ENCODE peak calls at places on chromosomes 13 and 19, in five cellular contexts. One of them, this sample, is unnamed.

GRCh38 chr13:59728896-59729545 is 434.7 kb downstream of the DIAPH3 start:
- DNase-seq in CD4-positive, alpha-beta memory T cell: no peak
- DNase-seq in fibroblast of lung: no peak
- DNase-seq in DND-41: no peak
- DNase-seq in small intestine: peak; percentile 54
- DNase-seq in this sample: no peak

GRCh38 chr19:47399198-47399597 is 20.1 kb downstream of the MEIS3 start:
- DNase-seq in fibroblast of lung: no peak
- DNase-seq in DND-41: no peak
- DNase-seq in small intestine: no peak
- DNase-seq in CD4-positive, alpha-beta memory T cell: no peak
- DNase-seq in this sample: no peak

GRCh38 chr13:101708115-101708514 is 255.6 kb downstream of the ITGBL1 start:
- DNase-seq in CD4-positive, alpha-beta memory T cell: no peak
- DNase-seq in small intestine: no peak
- DNase-seq in fibroblast of lung: no peak
- DNase-seq in DND-41: peak; percentile 49
- DNase-seq in this sample: no peak

GRCh38 chr19:55683449-55684261 is 8.6 kb downstream of the EPN1 start:
- DNase-seq in CD4-positive, alpha-beta memory T cell: no peak
- DNase-seq in DND-41: no peak
- DNase-seq in small intestine: peak; percentile 97
- DNase-seq in fibroblast of lung: no peak
- DNase-seq in this sample: no peak

GRCh38 chr13:41916173-41916954 is 44.5 kb downstream of the VWA8 start:
- DNase-seq in fibroblast of lung: peak; percentile 91
- DNase-seq in DND-41: no peak
- DNase-seq in CD4-positive, alpha-beta memory T cell: no peak
- DNase-seq in small intestine: peak; percentile 18
- DNase-seq in this sample: peak; percentile 58

GRCh38 chr19:40666803-40667438 is 23.5 kb downstream of the NUMBL start:
- DNase-seq in CD4-positive, alpha-beta memory T cell: no peak
- DNase-seq in small intestine: no peak
- DNase-seq in fibroblast of lung: no peak
- DNase-seq in DND-41: no peak
- DNase-seq in this sample: no peak

GRCh38 chr13:73932091-73932490 is 202.1 kb downstream of the KLF12 start:
- DNase-seq in small intestine: no peak
- DNase-seq in fibroblast of lung: peak; percentile 21
- DNase-seq in DND-41: no peak
- DNase-seq in CD4-positive, alpha-beta memory T cell: no peak
- DNase-seq in this sample: no peak

GRCh38 chr13:73849292-73849691 is 284.9 kb downstream of the KLF12 start:
- DNase-seq in DND-41: peak; percentile 48
- DNase-seq in fibroblast of lung: peak; percentile 47
- DNase-seq in CD4-positive, alpha-beta memory T cell: no peak
- DNase-seq in small intestine: peak; percentile 24
- DNase-seq in this sample: no peak

GRCh38 chr13:29925457-29925856 is 75.0 kb upstream of the UBL3 start:
- DNase-seq in DND-41: no peak
- DNase-seq in small intestine: peak; percentile 89
- DNase-seq in CD4-positive, alpha-beta memory T cell: no peak
- DNase-seq in fibroblast of lung: peak; percentile 81
- DNase-seq in this sample: no peak

GRCh38 chr19:11496391-11497163 is 9.1 kb downstream of the ZNF653 start:
- DNase-seq in fibroblast of lung: peak; percentile 73
- DNase-seq in DND-41: peak; percentile 71
- DNase-seq in small intestine: peak; percentile 69
- DNase-seq in CD4-positive, alpha-beta memory T cell: peak; percentile 52
- DNase-seq in this sample: no peak

GRCh38 chr19:12748489-12748888 is 3.1 kb upstream of the BEST2 start:
- DNase-seq in DND-41: no peak
- DNase-seq in fibroblast of lung: no peak
- DNase-seq in CD4-positive, alpha-beta memory T cell: no peak
- DNase-seq in small intestine: no peak
- DNase-seq in this sample: no peak

GRCh38 chr19:38389101-38389925 is 816 bp downstream of the SPRED3 start:
- DNase-seq in fibroblast of lung: peak; percentile 82
- DNase-seq in DND-41: no peak
- DNase-seq in CD4-positive, alpha-beta memory T cell: peak; percentile 36
- DNase-seq in small intestine: no peak
- DNase-seq in this sample: peak; percentile 48

GRCh38 chr13:39048806-39049205 is 10.6 kb downstream of the NHLRC3 start:
- DNase-seq in fibroblast of lung: no peak
- DNase-seq in small intestine: no peak
- DNase-seq in DND-41: no peak
- DNase-seq in CD4-positive, alpha-beta memory T cell: no peak
- DNase-seq in this sample: no peak

DNA sequence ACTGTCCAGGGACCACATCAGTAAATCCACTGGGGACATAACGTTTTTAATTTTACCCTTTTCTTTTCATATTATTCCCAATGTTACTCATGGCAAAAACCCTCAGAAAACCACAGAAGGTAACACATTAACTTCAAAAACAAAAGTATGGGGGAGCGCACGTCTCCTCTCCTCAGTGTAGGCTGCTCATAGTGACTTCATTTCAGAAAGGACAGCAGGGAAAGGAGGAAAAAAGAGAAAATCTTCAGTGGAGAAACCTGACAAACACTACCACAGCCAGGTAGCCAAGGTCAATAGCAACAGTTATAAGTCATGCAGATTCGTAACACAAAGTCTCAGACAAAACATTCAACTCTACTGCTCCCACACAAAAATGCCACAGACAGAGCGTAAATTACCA is 21.4 kb downstream of the DZIP1 start:
- DNase-seq in fibroblast of lung: peak; percentile 35
- DNase-seq in CD4-positive, alpha-beta memory T cell: no peak
- DNase-seq in small intestine: no peak
- DNase-seq in DND-41: no peak
- DNase-seq in this sample: no peak
- H3K36me3 ChIP-seq in fibroblast of lung: peaks cover 6% of the 10 kb centered on the region
- H3K36me3 ChIP-seq in CD4-positive, alpha-beta memory T cell: no peaks in the 10 kb centered on the region
- H3K36me3 ChIP-seq in small intestine: no peaks in the 10 kb centered on the region
- H3K36me3 ChIP-seq in DND-41: no peaks in the 10 kb centered on the region
- H3K36me3 ChIP-seq in this sample: peaks cover 2% of the 10 kb centered on the region

DNA sequence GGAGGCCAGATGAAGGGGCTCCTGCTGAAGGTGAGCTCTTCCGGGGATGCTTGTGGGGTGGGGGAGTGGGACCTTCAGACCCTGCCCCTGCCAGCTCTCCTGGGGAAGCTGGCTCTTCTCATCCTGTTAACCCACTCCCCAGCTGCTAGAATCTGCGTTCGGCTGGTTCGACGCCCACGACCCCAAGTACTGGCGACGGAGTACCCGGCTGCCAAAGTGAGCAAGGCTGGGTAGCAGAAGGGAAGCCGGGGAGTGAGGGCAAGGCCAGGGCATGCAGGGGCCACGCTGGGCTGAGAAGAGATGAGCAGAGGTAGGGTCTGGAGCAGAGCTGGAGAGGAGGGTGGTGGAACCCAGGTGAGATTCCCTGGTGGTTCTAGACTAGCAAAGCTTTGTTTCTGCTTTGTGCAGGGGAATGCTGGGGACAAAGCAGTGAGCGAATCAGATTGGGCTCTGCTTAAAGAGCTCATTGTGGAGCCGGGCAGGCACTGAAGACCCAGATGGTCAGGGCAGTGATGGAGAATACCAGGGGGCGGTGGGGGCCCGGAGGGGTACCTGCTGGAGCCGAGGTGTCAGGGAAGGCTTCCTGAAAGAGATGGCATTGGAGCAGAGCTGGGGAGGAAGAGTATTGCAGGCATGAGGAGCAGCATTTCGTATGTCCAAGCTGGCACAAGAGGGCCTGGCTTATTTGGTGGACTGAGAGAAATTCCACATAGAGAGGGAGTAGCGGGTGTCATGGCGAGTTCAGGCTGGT is 10.3 kb downstream of the KMT2B start:
- DNase-seq in CD4-positive, alpha-beta memory T cell: no peak
- DNase-seq in small intestine: no peak
- DNase-seq in fibroblast of lung: no peak
- DNase-seq in DND-41: no peak
- DNase-seq in this sample: no peak
- H3K36me3 ChIP-seq in CD4-positive, alpha-beta memory T cell: peaks cover 95% of the 10 kb centered on the region
- H3K36me3 ChIP-seq in small intestine: peaks cover 64% of the 10 kb centered on the region
- H3K36me3 ChIP-seq in fibroblast of lung: peaks cover 60% of the 10 kb centered on the region
- H3K36me3 ChIP-seq in DND-41: peaks cover 98% of the 10 kb centered on the region
- H3K36me3 ChIP-seq in this sample: peaks cover 8% of the 10 kb centered on the region

DNA sequence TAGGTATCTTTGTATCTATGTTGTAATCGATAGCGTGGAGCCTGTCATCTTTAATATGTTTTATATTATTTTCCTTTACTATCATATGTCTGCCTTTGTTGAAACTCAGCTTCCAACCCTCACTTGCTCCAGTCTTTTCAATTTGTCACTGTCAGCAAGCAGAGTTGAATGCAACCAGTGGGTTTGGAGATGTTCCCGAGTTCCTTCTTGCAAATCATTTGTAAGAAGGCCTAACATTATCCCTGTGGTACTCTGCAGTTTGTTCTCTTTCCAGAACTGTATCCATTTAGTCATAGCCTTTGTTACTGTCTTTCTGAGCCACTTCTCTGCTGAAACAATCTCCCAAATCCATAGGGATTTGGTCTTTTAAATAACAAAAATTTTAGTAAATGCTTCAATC is 41.8 kb downstream of the RNASEH2B start:
- DNase-seq in small intestine: no peak
- DNase-seq in CD4-positive, alpha-beta memory T cell: no peak
- DNase-seq in fibroblast of lung: peak; percentile 91
- DNase-seq in DND-41: no peak
- DNase-seq in this sample: no peak
- H3K36me3 ChIP-seq in small intestine: no peaks in the 10 kb centered on the region
- H3K36me3 ChIP-seq in CD4-positive, alpha-beta memory T cell: peaks cover 18% of the 10 kb centered on the region
- H3K36me3 ChIP-seq in fibroblast of lung: no peaks in the 10 kb centered on the region
- H3K36me3 ChIP-seq in DND-41: peaks cover 99% of the 10 kb centered on the region
- H3K36me3 ChIP-seq in this sample: no peaks in the 10 kb centered on the region

GRCh38 chr19:17183858-17184271 is 31.3 kb upstream of the USE1 start:
- DNase-seq in fibroblast of lung: no peak
- DNase-seq in DND-41: no peak
- DNase-seq in CD4-positive, alpha-beta memory T cell: no peak
- DNase-seq in small intestine: no peak
- DNase-seq in this sample: no peak
- H3K36me3 ChIP-seq in fibroblast of lung: peaks cover 32% of the 10 kb centered on the region
- H3K36me3 ChIP-seq in DND-41: peaks cover 63% of the 10 kb centered on the region
- H3K36me3 ChIP-seq in CD4-positive, alpha-beta memory T cell: peaks cover 19% of the 10 kb centered on the region
- H3K36me3 ChIP-seq in small intestine: peaks cover 8% of the 10 kb centered on the region
- H3K36me3 ChIP-seq in this sample: no peaks in the 10 kb centered on the region

DNA sequence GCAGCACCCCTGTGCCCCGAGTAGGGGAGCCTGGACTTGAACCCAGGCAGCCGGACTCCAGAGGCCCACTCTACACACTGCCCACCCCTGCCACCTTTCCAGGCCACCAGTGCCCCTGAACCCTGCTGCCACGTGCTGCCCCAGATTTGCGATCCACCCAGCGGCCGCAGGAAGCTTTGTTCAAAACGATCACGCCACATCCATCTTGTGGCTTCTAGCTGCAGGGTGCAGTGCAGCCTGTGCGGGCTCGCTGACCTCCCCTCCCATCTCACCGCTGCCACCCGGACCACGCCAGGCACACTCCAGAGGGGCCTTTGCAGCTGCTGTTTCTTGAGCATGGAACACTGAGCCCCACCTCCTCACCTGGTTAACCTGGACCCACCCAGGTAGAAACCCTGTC is 3.8 kb downstream of the RAVER1 start:
- DNase-seq in DND-41: no peak
- DNase-seq in small intestine: no peak
- DNase-seq in fibroblast of lung: no peak
- DNase-seq in CD4-positive, alpha-beta memory T cell: no peak
- DNase-seq in this sample: no peak
- H3K36me3 ChIP-seq in DND-41: peaks cover 80% of the 10 kb centered on the region
- H3K36me3 ChIP-seq in small intestine: peaks cover 25% of the 10 kb centered on the region
- H3K36me3 ChIP-seq in fibroblast of lung: peaks cover 28% of the 10 kb centered on the region
- H3K36me3 ChIP-seq in CD4-positive, alpha-beta memory T cell: peaks cover 56% of the 10 kb centered on the region
- H3K36me3 ChIP-seq in this sample: peaks cover 6% of the 10 kb centered on the region

DNA sequence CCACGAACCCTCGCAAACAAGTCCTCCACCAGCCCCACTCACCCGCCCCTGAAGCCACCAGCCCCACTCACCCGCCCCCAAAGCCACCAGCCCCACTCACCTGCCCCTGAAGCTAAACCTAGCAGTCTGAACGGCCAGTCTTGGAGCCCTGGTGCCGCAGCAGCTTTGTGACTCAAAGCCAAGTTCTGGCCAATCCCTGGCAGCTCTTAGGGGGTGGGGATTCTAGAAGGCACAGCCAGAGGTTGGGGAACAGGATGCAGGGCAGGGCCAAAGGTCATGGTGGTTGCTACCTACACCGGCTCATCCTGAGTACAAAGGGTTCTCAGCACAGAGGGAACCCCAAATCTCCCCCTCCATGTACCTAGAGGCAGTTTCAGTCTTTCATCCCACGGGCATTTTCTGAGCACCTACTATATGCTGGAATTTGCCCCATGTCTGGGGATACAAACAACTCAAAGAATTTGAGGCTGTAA is at the start of gene IQCN:
- DNase-seq in fibroblast of lung: peak; percentile 28
- DNase-seq in DND-41: no peak
- DNase-seq in small intestine: peak; percentile 87
- DNase-seq in CD4-positive, alpha-beta memory T cell: peak; percentile 77
- DNase-seq in this sample: no peak
- H3K36me3 ChIP-seq in fibroblast of lung: peaks cover 11% of the 10 kb centered on the region
- H3K36me3 ChIP-seq in DND-41: peaks cover 16% of the 10 kb centered on the region
- H3K36me3 ChIP-seq in small intestine: peaks cover 9% of the 10 kb centered on the region
- H3K36me3 ChIP-seq in CD4-positive, alpha-beta memory T cell: peaks cover 20% of the 10 kb centered on the region
- H3K36me3 ChIP-seq in this sample: peaks cover 2% of the 10 kb centered on the region

GRCh38 chr19:3116621-3117020 is 19.2 kb upstream of the GNA15 start:
- DNase-seq in fibroblast of lung: no peak
- DNase-seq in small intestine: no peak
- DNase-seq in CD4-positive, alpha-beta memory T cell: no peak
- DNase-seq in DND-41: no peak
- DNase-seq in this sample: no peak
- H3K36me3 ChIP-seq in fibroblast of lung: peaks cover 5% of the 10 kb centered on the region
- H3K36me3 ChIP-seq in small intestine: peaks cover 38% of the 10 kb centered on the region
- H3K36me3 ChIP-seq in CD4-positive, alpha-beta memory T cell: no peaks in the 10 kb centered on the region
- H3K36me3 ChIP-seq in DND-41: peaks cover 36% of the 10 kb centered on the region
- H3K36me3 ChIP-seq in this sample: no peaks in the 10 kb centered on the region

GRCh38 chr19:44891016-44891882 is at the start of gene TOMM40:
- DNase-seq in small intestine: peak; percentile 100
- DNase-seq in fibroblast of lung: peak; percentile 99
- DNase-seq in CD4-positive, alpha-beta memory T cell: peak; percentile 54
- DNase-seq in DND-41: peak; percentile 55
- DNase-seq in this sample: peak; percentile 98
- H3K36me3 ChIP-seq in small intestine: peaks cover 4% of the 10 kb centered on the region
- H3K36me3 ChIP-seq in fibroblast of lung: peaks cover 23% of the 10 kb centered on the region
- H3K36me3 ChIP-seq in CD4-positive, alpha-beta memory T cell: peaks cover 29% of the 10 kb centered on the region
- H3K36me3 ChIP-seq in DND-41: peaks cover 43% of the 10 kb centered on the region
- H3K36me3 ChIP-seq in this sample: peaks cover 6% of the 10 kb centered on the region